ENCODE peak calls at places on chromosome 1, in four cellular contexts. M is germinal center; Y is effector memory CD4-positive, alpha-beta T cell; N is osteocyte. F is an unnamed sample.

GRCh38 chr1:2115008-2115921 is 65.1 kb downstream of the PRKCZ start:
- DNase-seq in M (no peak), Y (no peak), N (no peak), F (no peak)

GRCh38 chr1:43836267-43836951 is 97.2 kb upstream of the ARTN start:
- DNase-seq in M (peak; percentile 72), Y (peak; percentile 14), N (peak; percentile 89), F (peak; percentile 96)

GRCh38 chr1:3772715-3773571 is at the start of gene SMIM1:
- DNase-seq in M (no peak), Y (no peak), N (no peak), F (no peak)

GRCh38 chr1:9331558-9332346 is 39.1 kb downstream of the SPSB1 start:
- DNase-seq in M (no peak), Y (no peak), N (no peak), F (no peak)

GRCh38 chr1:119683893-119684292 is 27.8 kb upstream of the PHGDH start:
- DNase-seq in M (no peak), Y (no peak), N (no peak), F (no peak)

GRCh38 chr1:100989306-100990077 is 36.1 kb downstream of the DPH5 start:
- DNase-seq in M (no peak), Y (no peak), N (no peak), F (no peak)

GRCh38 chr1:201626629-201627275 is 87.8 kb downstream of the NAV1 start:
- DNase-seq in M (no peak), Y (no peak), N (no peak), F (no peak)

GRCh38 chr1:207848234-207848633 is 62.7 kb downstream of the CD34 start:
- DNase-seq in M (no peak), Y (no peak), N (no peak), F (peak; percentile 35)

GRCh38 chr1:172393354-172393753 is 27.1 kb upstream of the C1orf105 start:
- DNase-seq in M (peak; percentile 49), Y (no peak), N (no peak), F (no peak)

GRCh38 chr1:53408755-53409129 is 50.5 kb upstream of the DMRTB1 start:
- DNase-seq in M (no peak), Y (no peak), N (peak; percentile 57), F (no peak)

GRCh38 chr1:26861889-26862371 is 1.0 kb upstream of the SFN start:
- DNase-seq in M (no peak), Y (no peak), N (no peak), F (no peak)

GRCh38 chr1:156618853-156619581 is at the start of gene HAPLN2:
- DNase-seq in M (no peak), Y (no peak), N (no peak), F (peak; percentile 16)

GRCh38 chr1:192877283-192877886 is 68.5 kb downstream of the RGS2 start:
- DNase-seq in M (no peak), Y (no peak), N (no peak), F (no peak)

GRCh38 chr1:86231076-86231475 is 74.5 kb upstream of the COL24A1 start:
- DNase-seq in M (no peak), Y (no peak), N (no peak), F (no peak)

GRCh38 chr1:70536708-70537398 is 125.8 kb downstream of the CTH start:
- DNase-seq in M (no peak), Y (no peak), N (no peak), F (no peak)

GRCh38 chr1:108657701-108658100 is 3.2 kb downstream of the HENMT1 start:
- DNase-seq in M (no peak), Y (no peak), N (no peak), F (no peak)

GRCh38 chr1:154835531-154836285 is 34.4 kb downstream of the KCNN3 start:
- DNase-seq in M (no peak), Y (no peak), N (no peak), F (no peak)

GRCh38 chr1:173603056-173603591 is at the start of gene SLC9C2:
- DNase-seq in M (no peak), Y (no peak), N (no peak), F (no peak)

F was measured in NCI-H774.